ENCODE peak calls at places on chromosomes 7 and 10, in seven cellular contexts. P, R, X, I, V, T and S are unnamed samples.

GRCh38 chr7:139153832-139154231 is 44.3 kb upstream of the ZC3HAV1 start:
- DNase-seq in I (no peak), T (no peak), P (peak; percentile 1), V (no peak), R (no peak), X (no peak), S (no peak)

GRCh38 chr7:22885824-22886255 is 63.2 kb upstream of the TOMM7 start:
- DNase-seq in V (no peak), X (peak; percentile 92), R (no peak), T (no peak), I (no peak), P (no peak), S (peak; percentile 6)

GRCh38 chr7:114695182-114695581 is 226.7 kb upstream of the MDFIC start:
- DNase-seq in P (no peak), X (no peak), V (no peak), R (no peak), I (no peak), T (no peak), S (no peak)

GRCh38 chr10:62805139-62806092 is 896 bp downstream of the ADO start:
- DNase-seq in X (peak; percentile 75), P (no peak), R (no peak), T (no peak), I (no peak), V (no peak), S (peak; percentile 42)

GRCh38 chr10:76998451-76998850 is 639.2 kb downstream of the KCNMA1 start:
- DNase-seq in V (no peak), X (no peak), P (no peak), I (no peak), T (no peak), R (no peak), S (no peak)

GRCh38 chr7:132276986-132277716 is 299.1 kb downstream of the PLXNA4 start:
- DNase-seq in V (no peak), X (no peak), P (no peak), I (no peak), T (no peak), R (no peak), S (no peak)

GRCh38 chr10:44411251-44411650 is 26.4 kb upstream of the CXCL12 start:
- DNase-seq in V (no peak), I (no peak), R (no peak), P (no peak), T (no peak), X (no peak), S (no peak)

GRCh38 chr7:85104432-85105205 is 82.2 kb downstream of the SEMA3D start:
- DNase-seq in P (no peak), R (no peak), X (no peak), I (peak; percentile 6), V (no peak), T (no peak), S (no peak)

GRCh38 chr10:7527468-7527867 is 116.6 kb upstream of the SFMBT2 start:
- DNase-seq in X (no peak), I (no peak), V (no peak), R (no peak), T (no peak), P (no peak), S (no peak)

GRCh38 chr7:136807598-136807997 is 60.9 kb upstream of the CHRM2 start:
- DNase-seq in R (no peak), X (peak; percentile 1), T (no peak), V (no peak), I (no peak), P (no peak), S (no peak)

GRCh38 chr10:118148245-118148644 is 101.5 kb upstream of the RAB11FIP2 start:
- DNase-seq in V (no peak), X (no peak), T (no peak), P (no peak), I (no peak), R (no peak), S (no peak)

GRCh38 chr10:9762966-9763656 is 1254.6 kb upstream of the CELF2 start:
- DNase-seq in V (no peak), I (no peak), P (peak; percentile 52), T (no peak), R (no peak), X (no peak), S (no peak)

GRCh38 chr7:16484453-16485158 is 19.1 kb upstream of the SOSTDC1 start:
- DNase-seq in X (no peak), I (peak; percentile 95), V (no peak), R (no peak), T (no peak), P (peak; percentile 29), S (no peak)

DNA sequence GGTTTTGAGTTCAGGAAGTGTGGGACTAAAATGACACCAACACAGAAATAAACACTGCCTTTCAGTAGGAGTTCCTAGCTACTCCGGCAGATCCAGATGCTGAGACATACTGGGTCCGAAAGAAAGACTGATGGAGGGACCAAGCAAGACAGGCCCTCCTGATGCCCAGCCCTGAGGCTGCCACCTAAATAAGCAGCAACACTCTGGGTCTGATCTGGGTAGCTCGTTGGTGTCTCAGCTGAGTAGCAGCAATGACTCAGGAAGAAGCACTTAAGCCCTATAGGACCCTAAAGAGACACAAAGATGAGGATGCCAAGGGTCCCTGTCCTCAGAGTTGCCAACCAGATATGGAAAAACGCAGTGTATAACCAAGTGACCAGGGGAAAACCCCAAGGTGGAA is 190.7 kb downstream of the FAM107B start:
- DNase-seq in T (no peak), V (no peak), I (no peak), P (no peak), R (no peak), X (no peak), S (no peak)
- H3K4me3 ChIP-seq in T (no peak overlapping the region), V (no peak overlapping the region), I (no peak overlapping the region), P (no peak overlapping the region), R (no peak overlapping the region), X (no peak overlapping the region), S (no peak overlapping the region)

GRCh38 chr10:133442967-133443924 is 10.5 kb upstream of the SCART1 start:
- DNase-seq in X (no peak), I (no peak), R (no peak), V (no peak), T (no peak), P (no peak), S (no peak)
- H3K9me3 ChIP-seq in X (peaks cover 5% of the 10 kb centered on the region), I (no peaks in the 10 kb centered on the region), R (peaks cover 32% of the 10 kb centered on the region), V (peaks cover 5% of the 10 kb centered on the region), T (peaks cover 4% of the 10 kb centered on the region), P (peaks cover 25% of the 10 kb centered on the region), S (peaks cover 13% of the 10 kb centered on the region)

GRCh38 chr7:17506090-17506489 is 207.6 kb downstream of the AHR start:
- DNase-seq in P (no peak), I (no peak), V (no peak), T (no peak), X (no peak), R (no peak), S (no peak)

GRCh38 chr7:17507717-17508116 is 209.3 kb downstream of the AHR start:
- DNase-seq in R (no peak), I (no peak), P (no peak), T (no peak), V (no peak), X (no peak), S (no peak)

GRCh38 chr7:17501461-17502208 is 203.2 kb downstream of the AHR start:
- DNase-seq in R (no peak), I (no peak), X (no peak), T (no peak), V (no peak), P (no peak), S (no peak)

GRCh38 chr7:17502209-17502810 is 203.9 kb downstream of the AHR start:
- DNase-seq in I (no peak), V (no peak), X (no peak), R (no peak), P (no peak), T (no peak), S (no peak)

GRCh38 chr7:17506601-17507000 is 208.1 kb downstream of the AHR start:
- DNase-seq in R (no peak), X (no peak), I (no peak), P (no peak), V (no peak), T (no peak), S (no peak)
- H3K27ac ChIP-seq in R (no peak overlapping the region), X (no peak overlapping the region), I (no peak overlapping the region), P (no peak overlapping the region), V (no peak overlapping the region), T (no peak overlapping the region), S (no peak overlapping the region)

DNA sequence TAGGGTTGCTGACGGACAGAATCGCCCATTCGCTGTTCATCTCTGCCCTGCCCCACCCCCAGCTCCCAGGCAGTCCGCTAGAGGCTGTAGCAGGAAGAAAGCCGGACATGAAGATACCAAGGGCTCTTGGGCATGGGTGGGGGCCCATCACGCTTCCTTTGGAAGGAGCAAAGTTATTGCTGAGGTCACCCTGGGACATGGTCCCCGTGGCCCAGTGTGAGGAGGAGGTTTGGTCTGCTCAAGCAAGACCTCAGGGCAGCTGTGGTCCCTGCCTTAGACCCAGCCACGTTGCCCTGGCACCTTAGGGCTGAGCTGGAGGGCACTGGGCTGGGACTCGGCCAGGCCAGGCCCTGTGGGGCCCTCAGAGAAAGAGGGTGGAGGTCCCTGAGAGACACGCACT is 132.1 kb upstream of the NPS start:
- DNase-seq in V (no peak), I (no peak), X (no peak), R (no peak), T (no peak), P (no peak), S (no peak)
- H3K4me3 ChIP-seq in V (no peak overlapping the region), I (no peak overlapping the region), X (no peak overlapping the region), R (no peak overlapping the region), T (no peak overlapping the region), P (no peak overlapping the region), S (no peak overlapping the region)